ENCODE peak calls at places on chromosomes 3 and 15, in six cellular contexts. T, B, F, J, R and Q are unnamed samples.

GRCh38 chr3:68964694-68965093 is 32.3 kb upstream of the TAFA4 start:
- DNase-seq in T (no peak), B (no peak), F (no peak), J (no peak), R (no peak), Q (no peak)

GRCh38 chr3:186534113-186534669 is 10.0 kb downstream of the CRYGS start:
- DNase-seq in T (no peak), B (no peak), F (no peak), J (no peak), R (no peak), Q (no peak)

GRCh38 chr15:52040167-52040900 is 21.3 kb downstream of the MAPK6 start:
- DNase-seq in T (no peak), B (no peak), F (peak), J (no peak), R (no peak), Q (peak)

GRCh38 chr3:150147776-150148175 is 177.1 kb upstream of the PFN2 start:
- DNase-seq in T (no peak), B (no peak), F (no peak), J (peak), R (no peak), Q (peak)

GRCh38 chr15:53962646-53963561 is 15.3 kb upstream of the UNC13C start:
- DNase-seq in T (peak), B (no peak), F (no peak), J (peak), R (peak), Q (no peak)

GRCh38 chr15:70100495-70101331 is 3.0 kb upstream of the TLE3 start:
- DNase-seq in T (peak), B (peak), F (no peak), J (peak), R (peak), Q (peak)

GRCh38 chr3:11642455-11643162 is 1.1 kb downstream of the VGLL4 start:
- DNase-seq in T (peak), B (peak), F (peak), J (peak), R (peak), Q (peak)

GRCh38 chr3:160617636-160618035 is 52.3 kb upstream of the KPNA4 start:
- DNase-seq in T (no peak), B (no peak), F (no peak), J (no peak), R (no peak), Q (no peak)

GRCh38 chr15:27671794-27672438 is 427.2 kb downstream of the OCA2 start:
- DNase-seq in T (no peak), B (no peak), F (no peak), J (no peak), R (no peak), Q (no peak)